ENCODE peak calls at places on chromosomes 16 and 17, in four cellular contexts. H is mesenchymal stem cell, D is H9, N is H1. M is an unnamed sample.

GRCh38 chr16:51697454-51697853 is 546.4 kb upstream of the SALL1 start:
- DNase-seq in H (no peak), D (no peak), N (no peak), M (no peak)

GRCh38 chr17:12041316-12041715 is 20.6 kb downstream of the MAP2K4 start:
- DNase-seq in H (peak), D (no peak), N (no peak), M (no peak)

GRCh38 chr17:31493656-31494155 is 102.2 kb downstream of the RAB11FIP4 start:
- DNase-seq in H (no peak), D (no peak), N (no peak), M (no peak)

GRCh38 chr17:76623271-76624146 is 20.0 kb downstream of the ST6GALNAC1 start:
- DNase-seq in H (peak), D (peak), N (no peak), M (peak)

GRCh38 chr16:72787519-72788268 is 260.2 kb downstream of the ZFHX3 start:
- DNase-seq in H (peak), D (peak), N (no peak), M (peak)

GRCh38 chr16:8961811-8962390 is 1.8 kb downstream of the USP7 start:
- DNase-seq in H (peak), D (no peak), N (no peak), M (no peak)

GRCh38 chr17:78600181-78600651 is 23.0 kb upstream of the DNAH17 start:
- DNase-seq in H (no peak), D (no peak), N (no peak), M (no peak)

GRCh38 chr16:4746991-4747574 is 12.7 kb downstream of the DNAAF8 start:
- DNase-seq in H (no peak), D (no peak), N (no peak), M (no peak)

GRCh38 chr16:72848759-72849664 is 198.9 kb downstream of the ZFHX3 start:
- DNase-seq in H (peak), D (no peak), N (no peak), M (no peak)

GRCh38 chr16:29665294-29666077 is 2.4 kb downstream of the SPN start:
- DNase-seq in H (no peak), D (no peak), N (no peak), M (no peak)

GRCh38 chr17:70610161-70610560 is 440.8 kb downstream of the KCNJ2 start:
- DNase-seq in H (no peak), D (no peak), N (no peak), M (no peak)

GRCh38 chr16:67191995-67192681 is at the start of gene E2F4:
- DNase-seq in H (peak), D (peak), N (no peak), M (peak)

GRCh38 chr17:31917065-31917529 is 15.6 kb upstream of the UTP6 start:
- DNase-seq in H (no peak), D (peak), N (no peak), M (no peak)

GRCh38 chr16:58393138-58393504 is 850 bp downstream of the GINS3 start:
- DNase-seq in H (peak), D (no peak), N (no peak), M (peak)

GRCh38 chr17:73750975-73751374 is 106.7 kb upstream of the SDK2 start:
- DNase-seq in H (no peak), D (no peak), N (no peak), M (no peak)

GRCh38 chr17:37821025-37821713 is 76.3 kb upstream of the HNF1B start:
- DNase-seq in H (no peak), D (no peak), N (no peak), M (no peak)

GRCh38 chr16:46713634-46714033 is 24.2 kb downstream of the ORC6 start:
- DNase-seq in H (no peak), D (no peak), N (no peak), M (no peak)

GRCh38 chr17:77889135-77889505 is 69.4 kb upstream of the TNRC6C start:
- DNase-seq in H (no peak), D (no peak), N (no peak), M (no peak)

GRCh38 chr17:35895602-35896001 is 15.4 kb upstream of the CCL5 start:
- DNase-seq in H (peak), D (no peak), N (no peak), M (no peak)

GRCh38 chr17:33929181-33929724 is 325.8 kb upstream of the CCL2 start:
- DNase-seq in H (no peak), D (peak), N (peak), M (peak)

GRCh38 chr16:75238132-75238852 is 13.1 kb downstream of the BCAR1 start:
- DNase-seq in H (peak), D (peak), N (no peak), M (no peak)

DNA sequence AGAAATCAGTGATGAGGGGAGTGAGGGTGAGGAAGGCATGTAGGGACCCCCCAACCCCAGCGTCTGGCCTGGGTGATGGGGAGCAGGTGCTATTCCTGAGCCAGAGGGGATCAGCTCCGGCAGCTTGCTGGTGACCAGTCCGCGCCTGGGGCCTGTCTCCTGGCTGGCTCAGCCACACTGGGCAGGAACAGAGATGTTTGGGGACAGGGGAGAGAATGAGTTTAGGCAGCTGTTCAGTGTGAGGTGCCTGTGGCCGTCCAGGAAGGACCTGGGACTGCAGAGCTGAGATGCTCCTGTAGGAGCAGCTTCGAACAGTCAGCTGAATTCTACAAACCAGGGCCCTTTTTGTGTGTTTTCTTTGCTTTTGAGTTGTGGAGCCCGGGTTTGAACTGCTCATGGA is 23.2 kb upstream of the SPNS2 start:
- DNase-seq in H (no peak), D (no peak), N (no peak), M (no peak)
- H2BK12ac ChIP-seq in H (no peak), D (no peak), N (no peak), M (peak)

GRCh38 chr17:29956225-29956624 is 14.8 kb downstream of the EFCAB5 start:
- DNase-seq in H (no peak), D (no peak), N (no peak), M (no peak)
- H3K18ac ChIP-seq in H (no peak), D (no peak), N (no peak), M (no peak)

GRCh38 chr16:10599626-10600025 is 19.2 kb upstream of the EMP2 start:
- DNase-seq in H (no peak), D (no peak), N (no peak), M (no peak)
- H2BK12ac ChIP-seq in H (no peak), D (no peak), N (no peak), M (no peak)

DNA sequence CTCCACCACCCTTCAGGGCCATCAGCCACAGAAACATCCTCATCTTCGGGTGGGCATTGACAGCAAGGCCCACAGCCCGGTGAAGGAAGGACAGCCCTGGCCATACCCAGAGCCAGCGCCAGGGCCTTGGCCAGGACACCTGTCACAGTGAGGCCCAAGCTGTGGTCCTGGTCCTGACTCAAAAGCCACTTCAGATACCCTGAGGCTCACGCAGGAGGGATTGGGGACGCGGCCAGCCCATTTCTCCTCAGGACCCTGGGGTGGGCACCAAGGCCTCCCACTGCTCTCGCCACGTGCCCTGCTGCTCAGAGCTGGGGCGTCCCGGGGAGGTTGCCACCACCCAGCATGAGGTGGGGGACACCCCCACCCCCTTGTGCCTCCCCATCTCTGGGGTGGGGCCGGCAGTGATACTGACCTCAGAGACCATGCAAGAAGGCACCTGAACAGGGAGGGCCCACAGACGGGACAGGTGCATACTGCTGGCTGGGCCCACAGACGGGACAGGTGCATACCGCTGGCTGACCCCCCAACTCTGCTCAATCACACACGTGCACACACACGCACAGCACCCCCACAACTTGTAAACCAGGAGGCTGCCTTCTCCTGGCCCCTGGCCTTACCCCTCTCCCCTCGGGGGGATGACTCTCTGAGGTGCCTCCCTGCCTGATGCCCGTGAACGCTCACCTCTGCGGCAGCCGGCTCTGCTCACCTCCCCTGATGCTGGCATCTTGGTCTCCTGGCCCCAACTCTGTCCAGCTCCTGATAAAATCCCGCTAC is 14.2 kb downstream of the SLC7A5 start:
- DNase-seq in H (no peak), D (no peak), N (no peak), M (no peak)
- H3K18ac ChIP-seq in H (no peak), D (no peak), N (no peak), M (peak)

GRCh38 chr17:17975441-17975840 is 2.8 kb downstream of the DRC3 start:
- DNase-seq in H (no peak), D (no peak), N (no peak), M (no peak)

GRCh38 chr17:17972126-17972951 is at the start of the genes DRC3 and TOM1L2:
- DNase-seq in H (peak), D (peak), N (peak), M (peak)

GRCh38 chr17:17971431-17972125 is 622 bp downstream of the TOM1L2 start:
- DNase-seq in H (peak), D (no peak), N (no peak), M (no peak)

GRCh38 chr17:17970699-17971430 is 1.3 kb downstream of the TOM1L2 start:
- DNase-seq in H (no peak), D (no peak), N (no peak), M (no peak)

GRCh38 chr17:17972952-17973254 is 241 bp downstream of the DRC3 start:
- DNase-seq in H (no peak), D (no peak), N (no peak), M (no peak)
- H2BK12ac ChIP-seq in H (no peak), D (no peak), N (no peak), M (no peak)

GRCh38 chr16:85623250-85623649 is 10.1 kb downstream of the GSE1 start:
- DNase-seq in H (no peak), D (no peak), N (no peak), M (no peak)

GRCh38 chr16:85620403-85620802 is 7.3 kb downstream of the GSE1 start:
- DNase-seq in H (no peak), D (no peak), N (no peak), M (no peak)

GRCh38 chr16:85623997-85624601 is 11.0 kb downstream of the GSE1 start:
- DNase-seq in H (no peak), D (no peak), N (no peak), M (no peak)

GRCh38 chr16:85622683-85623082 is 9.6 kb downstream of the GSE1 start:
- DNase-seq in H (no peak), D (no peak), N (no peak), M (no peak)

GRCh38 chr16:85621698-85622433 is 8.7 kb downstream of the GSE1 start:
- DNase-seq in H (no peak), D (no peak), N (no peak), M (no peak)
- H3K18ac ChIP-seq in H (no peak), D (no peak), N (no peak), M (no peak)

DNA sequence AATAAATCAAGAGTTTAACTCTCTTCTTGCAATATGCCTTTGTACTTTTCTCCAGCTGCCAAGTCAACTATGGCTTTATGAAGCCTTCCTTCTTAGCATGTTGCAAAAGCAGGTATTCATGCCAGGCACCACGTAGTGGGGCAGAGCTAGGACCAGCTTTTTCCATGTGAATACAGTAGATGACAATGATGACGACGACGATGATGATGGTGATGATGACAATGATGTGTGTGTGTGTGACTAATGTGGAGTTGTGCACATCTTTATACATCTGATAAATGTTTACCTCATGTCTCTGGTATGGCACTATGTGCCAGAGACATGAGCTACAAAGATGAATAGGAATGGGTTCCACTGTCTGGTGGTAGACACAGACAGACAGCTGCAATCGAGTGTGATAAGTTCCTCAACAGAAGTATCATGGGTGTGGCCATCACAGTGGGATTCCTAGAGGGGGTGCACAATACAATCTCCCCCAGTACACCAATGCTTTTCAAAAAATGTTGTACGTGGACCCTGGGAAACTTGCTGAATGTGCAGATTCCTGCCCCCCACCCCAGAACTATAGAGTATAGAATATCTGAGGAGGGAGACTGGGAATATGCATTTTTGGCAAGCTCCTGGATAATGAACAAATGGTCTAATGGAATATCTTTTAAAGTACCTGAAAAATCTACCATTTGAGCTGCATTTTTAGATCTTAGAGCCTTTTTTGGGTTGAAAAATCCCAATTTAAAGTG is 183.4 kb downstream of the ABCC12 start:
- DNase-seq in H (no peak), D (no peak), N (no peak), M (no peak)
- H2BK12ac ChIP-seq in H (no peak), D (no peak), N (no peak), M (no peak)

GRCh38 chr17:22454070-22454999 is 762.0 kb downstream of the KCNJ18 start:
- DNase-seq in H (no peak), D (no peak), N (no peak), M (no peak)
- H3K18ac ChIP-seq in H (no peak), D (no peak), N (no peak), M (no peak)

DNA sequence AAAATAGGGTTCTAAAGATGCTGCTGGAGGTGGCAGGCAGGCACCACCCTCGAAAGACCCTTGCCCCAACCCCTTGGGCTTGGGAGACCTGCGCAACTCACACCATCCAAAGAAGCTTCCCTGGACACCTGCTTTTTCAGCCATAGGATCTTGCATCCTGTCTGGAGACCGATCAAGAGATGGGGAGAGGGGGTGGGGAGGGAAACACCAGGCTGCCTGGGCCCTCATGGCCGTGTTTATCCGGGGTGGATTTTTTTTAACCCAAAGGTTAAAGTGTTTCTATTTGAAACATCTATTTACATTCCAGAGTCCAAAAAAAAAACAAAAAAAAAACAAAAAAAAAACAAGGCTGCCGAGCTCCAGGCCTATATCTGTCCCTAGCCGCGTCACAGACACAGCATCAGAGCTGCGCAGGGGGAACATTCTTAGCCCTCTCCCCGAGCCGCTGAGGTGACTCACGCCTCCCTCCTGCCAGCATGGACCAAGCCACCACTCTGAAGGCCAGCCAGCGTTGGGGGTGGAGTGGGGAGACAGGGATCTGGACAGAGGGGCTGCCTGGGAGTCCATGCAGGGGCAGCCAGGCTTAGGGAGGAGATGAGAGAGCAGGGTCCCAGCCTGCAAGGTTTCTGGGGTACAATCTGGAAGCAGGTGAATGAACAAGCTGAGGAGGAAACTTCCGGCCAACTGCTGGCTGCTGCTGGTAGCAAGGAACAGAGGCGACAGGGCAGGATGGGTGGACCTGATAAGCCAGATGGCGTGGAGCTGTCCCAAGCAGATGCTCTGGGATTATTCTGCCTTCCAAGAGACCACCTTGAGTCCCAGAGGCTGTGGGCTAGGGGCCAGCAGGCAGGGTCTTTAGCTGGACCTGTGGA is 14.8 kb downstream of the HDAC5 start:
- DNase-seq in H (peak), D (no peak), N (no peak), M (no peak)
- H2BK12ac ChIP-seq in H (peak), D (no peak), N (peak), M (no peak)

GRCh38 chr17:1714980-1715802 is 5.0 kb upstream of the TLCD2 start:
- DNase-seq in H (peak), D (peak), N (no peak), M (no peak)
- H3K18ac ChIP-seq in H (peak), D (no peak), N (no peak), M (peak)